ENCODE peak calls at places on chromosomes 7 and 10, in six cellular contexts. R, O, C, H, M and K are unnamed samples.

GRCh38 chr7:150799741-150800575 is at the start of gene TMEM176B:
- DNase-seq in R (no peak), O (peak), C (no peak), H (no peak), M (no peak), K (no peak)

GRCh38 chr10:24784061-24784460 is 60.4 kb upstream of the ARHGAP21 start:
- DNase-seq in R (no peak), O (no peak), C (no peak), H (no peak), M (peak), K (no peak)

GRCh38 chr7:1854521-1855395 is 184.7 kb downstream of the ELFN1 start:
- DNase-seq in R (peak), O (no peak), C (no peak), H (peak), M (no peak), K (peak)

GRCh38 chr10:132411561-132412253 is 14.7 kb downstream of the PWWP2B start:
- DNase-seq in R (peak), O (no peak), C (no peak), H (no peak), M (peak), K (no peak)

GRCh38 chr10:77392236-77392721 is 245.3 kb downstream of the KCNMA1 start:
- DNase-seq in R (no peak), O (no peak), C (no peak), H (no peak), M (no peak), K (no peak)

GRCh38 chr10:69102429-69102828 is 14.5 kb downstream of the SRGN start:
- DNase-seq in R (no peak), O (no peak), C (no peak), H (no peak), M (no peak), K (no peak)

GRCh38 chr10:132540456-132540855 is 2.9 kb downstream of the INPP5A start:
- DNase-seq in R (peak), O (no peak), C (no peak), H (peak), M (peak), K (no peak)

GRCh38 chr10:34252111-34252510 is 563.0 kb downstream of the PARD3 start:
- DNase-seq in R (no peak), O (no peak), C (no peak), H (no peak), M (no peak), K (no peak)

GRCh38 chr10:28217848-28218247 is 85.0 kb downstream of the MPP7 start:
- DNase-seq in R (no peak), O (no peak), C (no peak), H (no peak), M (no peak), K (no peak)

GRCh38 chr10:30490289-30491000 is 56.5 kb downstream of the MAP3K8 start:
- DNase-seq in R (no peak), O (no peak), C (no peak), H (no peak), M (no peak), K (no peak)

GRCh38 chr7:143909863-143910262 is 7.9 kb upstream of the TCAF1 start:
- DNase-seq in R (no peak), O (peak), C (no peak), H (no peak), M (no peak), K (no peak)

GRCh38 chr7:27745064-27745583 is 5.2 kb downstream of the TAX1BP1 start:
- DNase-seq in R (no peak), O (no peak), C (no peak), H (peak), M (peak), K (peak)

GRCh38 chr7:139619367-139619657 is 95.8 kb downstream of the CLEC2L start:
- DNase-seq in R (no peak), O (no peak), C (no peak), H (no peak), M (no peak), K (no peak)

GRCh38 chr7:70303309-70303708 is 705.0 kb downstream of the AUTS2 start:
- DNase-seq in R (no peak), O (no peak), C (no peak), H (no peak), M (no peak), K (no peak)

DNA sequence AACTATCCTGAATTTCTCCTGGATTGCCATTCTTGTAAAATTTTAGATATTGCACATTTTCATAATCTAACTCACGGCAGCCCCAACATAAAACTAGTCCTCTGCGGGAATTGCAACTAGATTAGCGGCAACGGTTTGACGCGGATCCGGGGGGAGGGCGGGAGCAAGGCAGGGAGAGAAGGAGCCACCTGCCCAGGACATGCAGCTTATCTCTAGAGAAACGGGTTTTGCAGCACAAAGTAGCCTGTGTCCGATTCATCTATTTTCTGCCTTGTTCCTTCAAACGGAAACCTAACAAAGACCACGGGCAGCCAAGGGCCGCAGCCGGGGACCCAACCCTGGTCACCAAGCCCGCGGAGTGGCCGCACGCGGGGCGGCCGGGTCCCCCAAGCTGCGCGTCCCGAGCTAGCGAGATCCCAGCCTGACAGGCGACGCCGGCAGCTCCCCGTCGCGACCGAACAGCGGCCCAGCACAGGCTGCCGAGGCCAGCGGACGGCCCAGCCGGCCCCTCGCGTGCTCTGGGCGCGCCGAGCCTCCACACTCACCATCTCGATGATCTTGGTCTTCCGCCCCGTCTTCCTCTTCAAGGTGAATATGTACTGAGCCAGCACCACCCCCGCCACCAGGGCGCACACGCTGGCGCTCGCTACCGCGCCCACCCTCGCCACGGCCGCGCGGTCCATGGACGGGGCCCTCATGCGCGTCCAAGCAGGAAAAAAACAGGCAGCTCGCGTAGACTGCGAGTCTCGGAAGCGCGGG is at the start of gene NT5C3A:
- DNase-seq in R (peak), O (no peak), C (no peak), H (peak), M (peak), K (peak)
- TF ChIP-seq POLR2A in R (no peak), O (peak), C (no peak), H (peak), M (no peak), K (peak)

GRCh38 chr10:119680050-119680449 is 28.9 kb downstream of the BAG3 start:
- DNase-seq in R (peak), O (no peak), C (no peak), H (peak), M (no peak), K (no peak)
- TF ChIP-seq POLR2A in R (no peak), O (no peak), C (no peak), H (no peak), M (no peak), K (no peak)

GRCh38 chr7:47634273-47634672 is 52.4 kb upstream of the TNS3 start:
- DNase-seq in R (no peak), O (no peak), C (no peak), H (no peak), M (no peak), K (no peak)
- TF ChIP-seq POLR2A in R (no peak), O (no peak), C (no peak), H (no peak), M (no peak), K (no peak)

GRCh38 chr10:101001225-101002035 is 1.8 kb downstream of the LZTS2 start:
- DNase-seq in R (peak), O (peak), C (no peak), H (no peak), M (peak), K (peak)
- TF ChIP-seq POLR2A in R (no peak), O (peak), C (no peak), H (no peak), M (no peak), K (no peak)

GRCh38 chr7:24979863-24980694 is at the start of gene OSBPL3:
- DNase-seq in R (peak), O (peak), C (peak), H (peak), M (peak), K (peak)

GRCh38 chr7:24979470-24979862 is 512 bp downstream of the OSBPL3 start:
- DNase-seq in R (peak), O (peak), C (peak), H (peak), M (peak), K (peak)

GRCh38 chr7:24980695-24981543 is 941 bp upstream of the OSBPL3 start:
- DNase-seq in R (peak), O (peak), C (peak), H (no peak), M (peak), K (peak)

GRCh38 chr7:24981544-24981951 is 1.6 kb upstream of the OSBPL3 start:
- DNase-seq in R (peak), O (peak), C (no peak), H (peak), M (peak), K (peak)

DNA sequence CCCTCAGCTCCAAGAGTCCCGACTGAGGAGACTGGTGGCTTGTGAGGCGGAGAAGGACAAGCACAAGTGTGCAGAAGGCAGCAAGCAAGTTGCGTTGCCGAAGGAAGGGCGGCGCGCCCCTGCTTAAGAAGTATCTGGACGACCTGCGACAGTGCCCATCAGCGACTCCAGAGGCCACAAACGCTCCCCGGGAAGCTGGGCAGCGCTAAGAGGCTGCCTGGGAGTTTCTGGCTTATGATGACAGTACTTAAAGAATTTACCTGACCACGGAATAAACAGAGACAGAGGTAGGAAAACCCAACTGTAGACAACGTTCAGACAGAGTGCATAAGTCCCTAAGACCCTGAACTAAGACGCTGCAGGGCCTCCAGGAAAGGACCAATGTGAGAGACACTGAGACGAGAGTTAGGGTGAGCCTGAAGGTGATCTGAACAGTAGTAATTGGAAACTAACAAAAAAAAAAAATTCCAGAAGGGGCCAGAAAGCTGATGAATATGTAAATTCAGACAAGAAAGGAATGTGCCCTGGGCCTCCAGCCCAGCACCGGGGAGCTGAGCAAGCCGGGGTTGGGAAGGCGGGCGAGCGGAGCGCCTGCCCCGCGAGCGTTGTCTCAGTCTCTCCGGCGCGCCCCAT is 1.0 kb downstream of the OSBPL3 start:
- DNase-seq in R (peak), O (no peak), C (no peak), H (no peak), M (no peak), K (peak)
- TF ChIP-seq POLR2A in R (no peak), O (no peak), C (no peak), H (no peak), M (no peak), K (no peak)

GRCh38 chr10:50312464-50313437 is 61.4 kb upstream of the ASAH2 start:
- DNase-seq in R (no peak), O (no peak), C (no peak), H (no peak), M (no peak), K (no peak)
- TF ChIP-seq POLR2A in R (no peak), O (no peak), C (no peak), H (no peak), M (no peak), K (no peak)